ENCODE peak calls at places on chromosome 19, in six cellular contexts. One of them, this sample, is unnamed.

GRCh38 chr19:33401683-33402420 is 28.3 kb downstream of the CEBPG start:
- DNase-seq in foreskin fibroblast: no peak
- DNase-seq in endothelial cell of umbilical vein: no peak
- DNase-seq in BE2C: no peak
- DNase-seq in ovary: no peak
- DNase-seq in stomach: no peak
- DNase-seq in this sample: no peak

GRCh38 chr19:8046569-8047165 is 5.9 kb upstream of the CCL25 start:
- DNase-seq in stomach: no peak
- DNase-seq in ovary: no peak
- DNase-seq in foreskin fibroblast: no peak
- DNase-seq in endothelial cell of umbilical vein: no peak
- DNase-seq in BE2C: no peak
- DNase-seq in this sample: no peak

GRCh38 chr19:45223879-45224278 is 21.3 kb downstream of the EXOC3L2 start:
- DNase-seq in endothelial cell of umbilical vein: no peak
- DNase-seq in BE2C: no peak
- DNase-seq in ovary: no peak
- DNase-seq in foreskin fibroblast: no peak
- DNase-seq in stomach: no peak
- DNase-seq in this sample: no peak

GRCh38 chr19:19552811-19553210 is 14.7 kb downstream of the CILP2 start:
- DNase-seq in stomach: peak
- DNase-seq in foreskin fibroblast: peak
- DNase-seq in BE2C: peak
- DNase-seq in ovary: no peak
- DNase-seq in endothelial cell of umbilical vein: no peak
- DNase-seq in this sample: peak

GRCh38 chr19:4067396-4068057 is 828 bp upstream of the ZBTB7A start:
- DNase-seq in BE2C: peak
- DNase-seq in stomach: no peak
- DNase-seq in ovary: peak
- DNase-seq in endothelial cell of umbilical vein: peak
- DNase-seq in foreskin fibroblast: no peak
- DNase-seq in this sample: no peak

GRCh38 chr19:41862445-41862986 is 2.5 kb downstream of the RPS19 start:
- DNase-seq in foreskin fibroblast: no peak
- DNase-seq in stomach: no peak
- DNase-seq in ovary: no peak
- DNase-seq in endothelial cell of umbilical vein: no peak
- DNase-seq in BE2C: no peak
- DNase-seq in this sample: no peak

GRCh38 chr19:35030257-35031071 is at the start of gene SCN1B:
- DNase-seq in foreskin fibroblast: peak
- DNase-seq in stomach: peak
- DNase-seq in BE2C: peak
- DNase-seq in endothelial cell of umbilical vein: peak
- DNase-seq in ovary: peak
- DNase-seq in this sample: peak

GRCh38 chr19:12774588-12775555 is at the start of gene HOOK2:
- DNase-seq in BE2C: no peak
- DNase-seq in foreskin fibroblast: no peak
- DNase-seq in ovary: peak
- DNase-seq in stomach: peak
- DNase-seq in endothelial cell of umbilical vein: no peak
- DNase-seq in this sample: peak

GRCh38 chr19:28874742-28875141 is 338.2 kb downstream of the UQCRFS1 start:
- DNase-seq in stomach: no peak
- DNase-seq in endothelial cell of umbilical vein: no peak
- DNase-seq in BE2C: no peak
- DNase-seq in foreskin fibroblast: no peak
- DNase-seq in ovary: no peak
- DNase-seq in this sample: no peak

GRCh38 chr19:4972509-4973230 is 3.8 kb downstream of the KDM4B start:
- DNase-seq in endothelial cell of umbilical vein: peak
- DNase-seq in stomach: no peak
- DNase-seq in foreskin fibroblast: peak
- DNase-seq in ovary: no peak
- DNase-seq in BE2C: no peak
- DNase-seq in this sample: peak

GRCh38 chr19:11261902-11262839 is at the start of gene DOCK6:
- DNase-seq in stomach: peak
- DNase-seq in foreskin fibroblast: peak
- DNase-seq in ovary: peak
- DNase-seq in BE2C: peak
- DNase-seq in endothelial cell of umbilical vein: no peak
- DNase-seq in this sample: no peak

GRCh38 chr19:53157601-53158000 is 1.3 kb downstream of the ZNF347 start:
- DNase-seq in endothelial cell of umbilical vein: no peak
- DNase-seq in BE2C: no peak
- DNase-seq in stomach: no peak
- DNase-seq in ovary: no peak
- DNase-seq in foreskin fibroblast: peak
- DNase-seq in this sample: peak
- TF ChIP-seq CTCF in endothelial cell of umbilical vein: no peak
- TF ChIP-seq CTCF in BE2C: no peak
- TF ChIP-seq CTCF in stomach: no peak
- TF ChIP-seq CTCF in ovary: no peak
- TF ChIP-seq CTCF in foreskin fibroblast: no peak
- TF ChIP-seq CTCF in this sample: no peak

GRCh38 chr19:48554385-48555091 is 2.6 kb downstream of the SULT2B1 start:
- DNase-seq in endothelial cell of umbilical vein: no peak
- DNase-seq in ovary: no peak
- DNase-seq in BE2C: no peak
- DNase-seq in foreskin fibroblast: peak
- DNase-seq in stomach: no peak
- DNase-seq in this sample: no peak

GRCh38 chr19:48553676-48554384 is 1.9 kb downstream of the SULT2B1 start:
- DNase-seq in ovary: no peak
- DNase-seq in endothelial cell of umbilical vein: peak
- DNase-seq in stomach: peak
- DNase-seq in foreskin fibroblast: peak
- DNase-seq in BE2C: peak
- DNase-seq in this sample: no peak

GRCh38 chr19:48549380-48549779 is 2.6 kb upstream of the SULT2B1 start:
- DNase-seq in stomach: no peak
- DNase-seq in ovary: no peak
- DNase-seq in endothelial cell of umbilical vein: no peak
- DNase-seq in BE2C: no peak
- DNase-seq in foreskin fibroblast: no peak
- DNase-seq in this sample: no peak

GRCh38 chr19:48551437-48552302 is at the start of gene SULT2B1:
- DNase-seq in endothelial cell of umbilical vein: no peak
- DNase-seq in BE2C: no peak
- DNase-seq in stomach: peak
- DNase-seq in foreskin fibroblast: no peak
- DNase-seq in ovary: no peak
- DNase-seq in this sample: peak

DNA sequence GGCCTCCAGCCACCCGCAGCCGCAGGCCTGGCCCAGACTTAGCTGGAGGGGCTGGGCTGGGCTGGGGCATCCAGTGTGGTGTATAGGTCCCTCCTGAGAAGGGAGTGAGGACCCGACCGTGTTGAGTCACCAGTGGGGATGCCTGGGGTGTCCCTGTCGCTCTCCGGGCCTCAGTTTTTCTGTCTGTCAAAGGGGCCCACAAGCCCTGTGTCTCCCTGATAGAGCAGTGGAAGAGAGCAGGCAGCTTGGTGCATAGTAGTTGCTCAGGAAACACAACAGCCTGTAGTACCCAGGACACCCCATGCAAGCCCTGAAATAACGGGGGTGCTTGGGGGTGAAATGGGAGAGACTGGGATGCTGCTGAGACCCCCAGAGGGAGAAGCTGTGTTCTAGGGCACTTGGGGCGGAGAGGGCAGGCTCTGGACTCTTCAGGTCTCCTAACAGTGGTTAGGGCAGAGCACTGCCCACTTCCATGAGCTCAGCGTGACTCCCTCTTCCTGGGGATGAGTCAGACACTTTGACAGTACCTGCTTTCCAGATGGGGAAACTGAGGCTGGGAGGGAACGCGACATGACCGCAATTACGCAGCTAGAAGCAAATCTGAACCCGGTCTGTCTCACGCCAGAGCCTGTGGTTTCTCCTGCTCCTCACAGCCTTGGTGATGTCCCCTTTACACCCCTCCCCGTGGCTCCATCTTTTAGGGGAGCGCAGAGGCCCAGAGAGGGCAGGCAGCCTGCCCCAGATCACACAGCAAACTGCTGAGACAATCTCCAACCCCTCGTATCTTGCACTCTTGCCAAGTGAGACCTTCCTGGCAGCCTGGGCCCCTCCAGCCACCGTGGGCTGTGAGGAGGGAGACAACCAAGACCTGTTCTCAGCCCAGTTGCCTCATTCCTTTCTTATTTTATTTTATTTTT is 692 bp downstream of the SULT2B1 start:
- DNase-seq in endothelial cell of umbilical vein: no peak
- DNase-seq in ovary: no peak
- DNase-seq in BE2C: no peak
- DNase-seq in stomach: no peak
- DNase-seq in foreskin fibroblast: peak
- DNase-seq in this sample: no peak
- TF ChIP-seq CTCF in endothelial cell of umbilical vein: no peak
- TF ChIP-seq CTCF in ovary: no peak
- TF ChIP-seq CTCF in BE2C: no peak
- TF ChIP-seq CTCF in stomach: no peak
- TF ChIP-seq CTCF in foreskin fibroblast: no peak
- TF ChIP-seq CTCF in this sample: no peak

GRCh38 chr19:36456831-36457230 is 32.5 kb downstream of the ZNF566 start:
- DNase-seq in endothelial cell of umbilical vein: no peak
- DNase-seq in foreskin fibroblast: no peak
- DNase-seq in stomach: no peak
- DNase-seq in BE2C: no peak
- DNase-seq in ovary: no peak
- DNase-seq in this sample: no peak

DNA sequence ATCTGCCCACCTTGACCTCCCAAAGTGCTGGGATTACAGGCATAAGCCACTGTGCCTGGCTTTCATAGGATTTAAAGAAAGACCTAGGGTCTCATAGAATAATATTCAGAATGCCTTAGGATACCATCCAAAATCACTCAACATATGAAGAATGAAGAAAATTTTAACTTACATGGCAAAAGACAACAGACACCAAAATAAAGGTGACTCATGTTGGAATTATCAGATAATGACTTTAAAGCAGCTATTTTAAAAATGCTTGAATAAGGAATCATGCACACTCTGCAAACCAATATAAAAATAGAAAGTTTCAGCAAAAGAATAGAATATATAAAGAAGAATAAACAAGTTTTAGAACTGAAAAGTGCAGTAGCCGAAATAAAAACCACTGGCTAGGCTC is 29.3 kb downstream of the ZNF566 start:
- DNase-seq in ovary: no peak
- DNase-seq in foreskin fibroblast: no peak
- DNase-seq in BE2C: no peak
- DNase-seq in endothelial cell of umbilical vein: no peak
- DNase-seq in stomach: no peak
- DNase-seq in this sample: no peak
- TF ChIP-seq CTCF in ovary: no peak
- TF ChIP-seq CTCF in foreskin fibroblast: no peak
- TF ChIP-seq CTCF in BE2C: no peak
- TF ChIP-seq CTCF in endothelial cell of umbilical vein: no peak
- TF ChIP-seq CTCF in stomach: no peak
- TF ChIP-seq CTCF in this sample: no peak

GRCh38 chr19:18385675-18386542 is at the start of gene GDF15:
- DNase-seq in BE2C: peak
- DNase-seq in ovary: peak
- DNase-seq in foreskin fibroblast: peak
- DNase-seq in stomach: peak
- DNase-seq in endothelial cell of umbilical vein: peak
- DNase-seq in this sample: peak
- TF ChIP-seq CTCF in BE2C: peak
- TF ChIP-seq CTCF in ovary: no peak
- TF ChIP-seq CTCF in foreskin fibroblast: peak
- TF ChIP-seq CTCF in stomach: no peak
- TF ChIP-seq CTCF in endothelial cell of umbilical vein: peak
- TF ChIP-seq CTCF in this sample: peak

This sample was measured in epithelial cell of esophagus.